ENCODE peak calls at places on chromosome 14, in five cellular contexts. Q is left cardiac atrium, P is T-cell, X is coronary artery, D is COR-L47. K is an unnamed sample.

GRCh38 chr14:47678157-47678556 is 2.8 kb upstream of the MDGA2 start:
- DNase-seq in Q (no peak), P (no peak), X (no peak), D (no peak), K (no peak)

GRCh38 chr14:21059842-21060589 is 2.4 kb downstream of the RNASE8 start:
- DNase-seq in D (no peak), P (no peak), Q (no peak), X (peak), K (no peak)

GRCh38 chr14:32567543-32568384 is 238.7 kb downstream of the AKAP6 start:
- DNase-seq in P (no peak), Q (no peak), X (no peak), D (no peak), K (no peak)

GRCh38 chr14:69288001-69288771 is 28.2 kb downstream of the GALNT16 start:
- DNase-seq in P (no peak), X (no peak), Q (peak), D (no peak), K (peak)

GRCh38 chr14:100787659-100788058 is 38.3 kb upstream of the MEG3 start:
- DNase-seq in Q (no peak), D (no peak), X (no peak), P (no peak), K (no peak)

GRCh38 chr14:39977198-39977597 is 545.0 kb upstream of the FBXO33 start:
- DNase-seq in Q (no peak), P (no peak), X (no peak), D (no peak), K (no peak)

GRCh38 chr14:65251213-65251612 is 148.9 kb upstream of the MAX start:
- DNase-seq in P (no peak), X (no peak), Q (no peak), D (no peak), K (peak)

GRCh38 chr14:26655128-26655527 is 57.3 kb upstream of the NOVA1 start:
- DNase-seq in D (no peak), Q (no peak), P (no peak), X (no peak), K (no peak)

GRCh38 chr14:30005114-30005698 is 77.6 kb upstream of the PRKD1 start:
- DNase-seq in Q (no peak), P (no peak), X (no peak), D (peak), K (no peak)

GRCh38 chr14:72869407-72870329 is 24.2 kb downstream of the DPF3 start:
- DNase-seq in D (no peak), X (no peak), P (no peak), Q (no peak), K (no peak)

GRCh38 chr14:68446243-68447040 is 346.4 kb downstream of the ZFP36L1 start:
- DNase-seq in Q (no peak), D (no peak), P (no peak), X (no peak), K (no peak)

GRCh38 chr14:104359301-104359968 is 220.1 kb upstream of the C14orf180 start:
- DNase-seq in D (no peak), X (peak), Q (no peak), P (no peak), K (peak)

GRCh38 chr14:101595887-101596721 is 34.8 kb downstream of the DIO3 start:
- DNase-seq in Q (no peak), X (peak), P (peak), D (no peak), K (peak)

GRCh38 chr14:81296263-81296923 is 75.6 kb upstream of the GTF2A1 start:
- DNase-seq in P (no peak), X (no peak), Q (no peak), D (no peak), K (no peak)

GRCh38 chr14:72892103-72892878 is 1.6 kb downstream of the DPF3 start:
- DNase-seq in D (no peak), P (peak), Q (no peak), X (no peak), K (peak)

GRCh38 chr14:51511265-51511664 is 140.4 kb upstream of the FRMD6 start:
- DNase-seq in X (no peak), D (no peak), Q (no peak), P (no peak), K (no peak)

GRCh38 chr14:74583689-74584434 is 28.2 kb downstream of the LTBP2 start:
- DNase-seq in Q (no peak), P (no peak), D (no peak), X (no peak), K (no peak)

GRCh38 chr14:60355768-60356167 is 106.7 kb downstream of the PPM1A start:
- DNase-seq in D (no peak), P (no peak), X (no peak), Q (no peak), K (no peak)

GRCh38 chr14:36306836-36307235 is 13.6 kb downstream of the MBIP start:
- DNase-seq in Q (no peak), X (no peak), P (no peak), D (no peak), K (no peak)

GRCh38 chr14:32426596-32427408 is 97.7 kb downstream of the AKAP6 start:
- DNase-seq in Q (no peak), X (no peak), D (no peak), P (no peak), K (no peak)

GRCh38 chr14:30999038-30999773 is 26.2 kb upstream of the AP4S1 start:
- DNase-seq in D (no peak), P (no peak), Q (no peak), X (no peak), K (no peak)

GRCh38 chr14:103597623-103598372 is 31.2 kb upstream of the KLC1 start:
- DNase-seq in P (no peak), D (no peak), X (no peak), Q (peak), K (no peak)

GRCh38 chr14:57464013-57464730 is 29.5 kb downstream of the CCDC198 start:
- DNase-seq in X (no peak), Q (no peak), P (no peak), D (no peak), K (no peak)

GRCh38 chr14:60565211-60565610 is 56.3 kb downstream of the SIX6 start:
- DNase-seq in Q (no peak), P (no peak), X (no peak), D (no peak), K (no peak)

GRCh38 chr14:104681689-104682074 is 7.7 kb upstream of the INF2 start:
- DNase-seq in P (no peak), D (peak), X (peak), Q (peak), K (no peak)

GRCh38 chr14:61601923-61602732 is 93.2 kb upstream of the HIF1A start:
- DNase-seq in Q (no peak), P (no peak), X (no peak), D (no peak), K (no peak)

GRCh38 chr14:32087173-32087861 is 10.2 kb downstream of the ARHGAP5 start:
- DNase-seq in P (no peak), X (no peak), Q (no peak), D (peak), K (no peak)

GRCh38 chr14:37013116-37013515 is 159.3 kb downstream of the SLC25A21 start:
- DNase-seq in X (no peak), Q (no peak), D (no peak), P (no peak), K (no peak)

GRCh38 chr14:66916421-66916820 is 272.8 kb upstream of the GARIN2 start:
- DNase-seq in D (no peak), Q (no peak), P (no peak), X (no peak), K (no peak)

GRCh38 chr14:92154283-92154942 is 32.6 kb downstream of the CPSF2 start:
- DNase-seq in Q (no peak), D (no peak), X (no peak), P (no peak), K (no peak)

GRCh38 chr14:36508418-36509051 is 11.5 kb downstream of the NKX2-1 start:
- DNase-seq in X (no peak), Q (no peak), D (no peak), P (no peak), K (no peak)

GRCh38 chr14:97458302-97459137 is 661.3 kb downstream of the VRK1 start:
- DNase-seq in P (peak), D (no peak), X (no peak), Q (peak), K (no peak)

GRCh38 chr14:80117876-80118275 is 93.4 kb downstream of the DIO2 start:
- DNase-seq in D (no peak), X (no peak), Q (no peak), P (no peak), K (no peak)

GRCh38 chr14:69059658-69060648 is 80.9 kb upstream of the ACTN1 start:
- DNase-seq in D (no peak), P (no peak), X (peak), Q (peak), K (no peak)

GRCh38 chr14:43123544-43123943 is 1383.5 kb downstream of the FSCB start:
- DNase-seq in D (no peak), Q (no peak), P (no peak), X (no peak), K (no peak)

GRCh38 chr14:55107766-55108554 is 21.1 kb upstream of the LGALS3 start:
- DNase-seq in Q (peak), X (peak), D (no peak), P (no peak), K (peak)

GRCh38 chr14:69685217-69685616 is 73.8 kb downstream of the SUSD6 start:
- DNase-seq in P (no peak), X (no peak), D (no peak), Q (no peak), K (no peak)

GRCh38 chr14:98961191-98961590 is 310.8 kb downstream of the BCL11B start:
- DNase-seq in D (no peak), P (no peak), Q (no peak), X (no peak), K (no peak)

K was measured in mesenteric fat pad.